ENCODE peak calls at places on chromosomes 11 and 22, in four cellular contexts. R is GM12878, S is LNCaP clone FGC, G is AG04449. O is an unnamed sample.

GRCh38 chr22:29879738-29880137 is 3.2 kb upstream of the MTMR3 start:
- DNase-seq in G (no peak), S (no peak), R (no peak), O (no peak)

GRCh38 chr11:35337136-35337918 is 82.0 kb downstream of the SLC1A2 start:
- DNase-seq in G (peak), S (peak), R (no peak), O (no peak)

GRCh38 chr11:64796047-64796756 is 6.8 kb downstream of the MAP4K2 start:
- DNase-seq in G (no peak), S (no peak), R (no peak), O (no peak)

GRCh38 chr11:35619754-35620640 is 1.7 kb downstream of the FJX1 start:
- DNase-seq in G (no peak), R (no peak), S (no peak), O (no peak)

GRCh38 chr11:132621976-132622375 is 910.3 kb downstream of the OPCML start:
- DNase-seq in R (no peak), S (no peak), G (no peak), O (no peak)

GRCh38 chr22:48153726-48154125 is 1391.3 kb downstream of the TBC1D22A start:
- DNase-seq in S (peak), G (no peak), R (no peak), O (no peak)

GRCh38 chr11:890794-891600 is 19.6 kb downstream of the CHID1 start:
- DNase-seq in S (no peak), R (no peak), G (no peak), O (no peak)

GRCh38 chr22:28933321-28933720 is 49.9 kb downstream of the ZNRF3 start:
- DNase-seq in R (no peak), S (no peak), G (no peak), O (no peak)

GRCh38 chr11:30423886-30424285 is 101.0 kb downstream of the ARL14EP start:
- DNase-seq in S (no peak), G (no peak), R (no peak), O (no peak)

GRCh38 chr11:63920870-63921417 is 4.0 kb upstream of the RCOR2 start:
- DNase-seq in R (no peak), S (no peak), G (no peak), O (no peak)

GRCh38 chr11:8111636-8112035 is 30.6 kb downstream of the TUB start:
- DNase-seq in G (no peak), R (no peak), S (no peak), O (no peak)

GRCh38 chr11:120180571-120181445 is 30.0 kb upstream of the OAF start:
- DNase-seq in G (no peak), R (no peak), S (no peak), O (peak)

GRCh38 chr22:22935546-22936157 is 48.0 kb downstream of the IGLL5 start:
- DNase-seq in G (no peak), S (no peak), R (peak), O (no peak)

GRCh38 chr11:119684361-119685072 is 44.5 kb downstream of the NECTIN1 start:
- DNase-seq in G (no peak), S (peak), R (no peak), O (no peak)

GRCh38 chr11:68704887-68705286 is 20.5 kb downstream of the GAL start:
- DNase-seq in S (no peak), G (no peak), R (no peak), O (no peak)

GRCh38 chr22:37267661-37268413 is 14.5 kb upstream of the CYTH4 start:
- DNase-seq in S (no peak), R (no peak), G (no peak), O (no peak)
- H3K4me3 ChIP-seq in S (no peak), R (peak), G (no peak), O (no peak)

GRCh38 chr22:37827056-37827455 is 3.9 kb downstream of the GALR3 start:
- DNase-seq in S (no peak), G (no peak), R (no peak), O (no peak)

GRCh38 chr22:37830093-37830842 is 7.1 kb downstream of the GALR3 start:
- DNase-seq in S (no peak), G (no peak), R (no peak), O (no peak)

GRCh38 chr22:37832022-37832857 is 9.1 kb downstream of the GALR3 start:
- DNase-seq in G (no peak), R (no peak), S (no peak), O (no peak)

DNA sequence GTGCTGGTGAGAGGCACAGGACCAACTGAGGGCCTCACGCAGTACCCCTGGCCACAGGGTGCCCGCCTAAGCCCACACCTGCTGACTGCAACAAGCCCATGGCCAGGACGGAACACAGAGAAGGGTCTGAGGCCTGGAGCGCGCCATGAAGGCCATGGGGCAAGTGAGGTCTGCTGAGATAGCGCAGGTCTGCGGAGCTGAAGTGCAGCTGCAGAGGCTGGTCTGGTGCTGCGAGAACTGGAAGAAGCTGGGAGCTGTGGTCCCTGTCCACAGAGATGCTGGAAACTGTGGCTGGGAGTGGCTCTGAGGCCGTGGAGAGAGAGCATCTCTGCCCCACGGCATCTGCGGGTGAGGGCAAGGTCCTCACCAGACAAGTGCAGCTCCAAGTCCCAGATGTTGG is 8.3 kb downstream of the GALR3 start:
- DNase-seq in S (no peak), G (no peak), R (no peak), O (no peak)
- H3K4me3 ChIP-seq in S (no peak), G (no peak), R (no peak), O (no peak)

DNA sequence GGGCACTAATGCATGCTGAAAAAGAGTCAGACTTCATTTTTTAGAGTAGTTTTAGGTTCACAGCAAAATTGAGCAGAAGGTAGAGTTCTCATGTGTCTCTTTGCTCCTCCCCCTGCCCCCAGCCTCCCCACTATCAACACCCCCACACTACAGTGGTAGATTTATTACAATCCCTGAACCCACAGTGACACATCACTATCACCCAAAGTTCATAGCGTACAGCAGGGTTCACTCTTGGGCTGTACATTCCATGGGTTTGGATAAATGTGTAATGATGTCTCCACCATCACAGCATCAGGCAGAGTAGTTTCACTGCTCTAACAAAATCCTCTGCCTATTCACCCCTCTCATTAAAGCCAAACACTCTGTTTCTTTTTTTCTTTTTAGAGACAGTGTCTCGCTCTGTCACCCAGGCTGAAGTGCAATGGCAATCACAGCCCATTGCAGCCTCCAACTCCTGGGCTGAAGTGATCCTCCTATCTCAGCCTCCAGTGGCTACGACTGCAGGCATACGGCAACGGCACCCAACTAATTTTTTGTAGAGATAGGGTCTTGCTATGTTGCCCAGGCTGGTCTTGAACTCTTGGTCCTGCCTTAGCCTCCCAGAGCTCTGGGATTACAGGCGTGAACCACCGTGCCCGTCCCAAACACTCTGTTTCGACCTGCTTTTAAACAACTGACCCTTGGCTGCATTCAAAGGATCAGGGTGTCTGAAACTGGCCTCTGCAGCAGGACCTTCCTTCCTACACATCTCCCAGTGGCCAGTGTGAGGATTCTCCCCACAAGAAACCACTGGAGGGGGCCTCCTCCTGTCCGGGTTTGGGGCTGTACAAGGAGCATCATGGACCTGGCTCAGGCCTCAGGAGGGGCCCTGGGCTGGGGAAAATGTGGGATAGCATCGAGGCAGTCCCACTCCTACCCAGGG is 4.2 kb downstream of the BEST1 start:
- DNase-seq in S (no peak), G (no peak), R (no peak), O (peak)
- H3K4me3 ChIP-seq in S (no peak), G (no peak), R (no peak), O (peak)

GRCh38 chr11:60762851-60763691 is 6.4 kb downstream of the MS4A15 start:
- DNase-seq in S (no peak), G (no peak), R (peak), O (no peak)
- H3K4me3 ChIP-seq in S (no peak), G (no peak), R (peak), O (no peak)

DNA sequence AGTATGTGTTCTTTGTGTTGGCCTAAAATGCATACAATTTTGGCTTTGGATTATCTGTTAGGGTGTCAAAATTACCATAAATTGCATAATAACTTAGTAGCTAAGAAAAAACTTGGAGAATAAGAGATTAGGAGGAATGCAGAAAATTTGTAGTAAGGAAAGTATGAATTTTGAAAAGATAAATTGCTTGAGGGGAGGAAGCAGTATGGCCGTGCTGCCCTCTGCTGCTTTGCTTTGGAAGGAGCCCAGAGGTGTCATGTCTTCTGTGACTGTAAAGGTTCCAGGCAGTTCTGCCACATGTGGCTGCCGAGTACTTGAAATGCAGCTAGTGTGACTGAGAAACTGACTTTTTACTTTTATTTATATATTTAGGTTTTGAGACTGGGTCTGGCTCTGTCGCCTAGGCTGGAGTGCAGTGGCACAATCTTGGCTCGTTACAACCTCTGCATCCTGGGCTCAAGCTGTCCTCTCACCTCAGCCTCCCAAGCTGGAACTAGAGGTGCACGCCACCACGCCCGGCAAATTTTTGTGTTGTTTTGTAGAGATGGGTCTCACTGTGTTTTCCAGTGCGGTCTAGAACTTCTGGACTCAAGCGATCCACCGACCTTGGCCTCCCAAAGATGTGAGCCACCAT is 1.8 kb downstream of the ADSL start:
- DNase-seq in S (no peak), G (no peak), R (no peak), O (no peak)
- H3K4me3 ChIP-seq in S (peak), G (peak), R (peak), O (peak)

GRCh38 chr11:44601471-44602370 is 36.3 kb downstream of the CD82 start:
- DNase-seq in G (no peak), S (no peak), R (no peak), O (no peak)

GRCh38 chr11:44602810-44603410 is 37.4 kb downstream of the CD82 start:
- DNase-seq in R (no peak), G (no peak), S (no peak), O (no peak)

GRCh38 chr11:44600261-44600660 is 34.8 kb downstream of the CD82 start:
- DNase-seq in G (no peak), R (no peak), S (no peak), O (no peak)

GRCh38 chr11:44598831-44599230 is 33.4 kb downstream of the CD82 start:
- DNase-seq in R (no peak), G (no peak), S (no peak), O (no peak)

DNA sequence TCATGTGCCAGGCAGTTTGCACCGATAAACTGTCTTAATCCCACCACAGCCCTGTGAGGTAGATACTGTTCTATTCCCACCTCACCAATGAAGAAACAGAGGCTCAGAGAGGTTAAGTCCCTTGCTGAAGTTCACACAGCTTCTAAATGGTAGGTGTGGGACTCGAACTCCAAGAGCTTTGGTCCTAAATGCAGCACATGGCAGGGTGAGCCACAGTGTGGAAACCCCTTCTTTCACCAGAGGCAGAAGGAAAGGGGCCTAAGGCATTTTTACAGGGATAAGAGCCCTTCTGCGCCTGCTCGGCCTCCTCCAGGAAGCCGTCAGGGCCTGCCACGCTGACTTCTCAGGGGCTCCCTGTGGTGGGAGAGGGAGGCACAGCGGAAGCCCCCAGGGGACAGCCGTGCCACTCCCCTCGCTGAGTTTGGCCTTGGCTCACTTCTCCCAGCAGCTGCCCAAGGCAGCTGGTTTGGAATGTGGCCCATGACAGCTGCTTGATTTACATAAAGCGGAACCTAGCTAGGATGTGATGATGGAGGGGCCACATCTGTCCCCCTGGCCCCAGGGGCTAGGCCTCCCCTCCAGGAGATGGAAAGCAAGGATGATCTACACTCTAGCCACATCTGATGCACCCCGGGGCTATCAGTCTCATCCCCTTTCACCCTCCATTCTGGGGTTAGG is 35.4 kb downstream of the CD82 start:
- DNase-seq in S (no peak), G (no peak), R (no peak), O (no peak)
- H3K4me3 ChIP-seq in S (no peak), G (no peak), R (peak), O (no peak)

DNA sequence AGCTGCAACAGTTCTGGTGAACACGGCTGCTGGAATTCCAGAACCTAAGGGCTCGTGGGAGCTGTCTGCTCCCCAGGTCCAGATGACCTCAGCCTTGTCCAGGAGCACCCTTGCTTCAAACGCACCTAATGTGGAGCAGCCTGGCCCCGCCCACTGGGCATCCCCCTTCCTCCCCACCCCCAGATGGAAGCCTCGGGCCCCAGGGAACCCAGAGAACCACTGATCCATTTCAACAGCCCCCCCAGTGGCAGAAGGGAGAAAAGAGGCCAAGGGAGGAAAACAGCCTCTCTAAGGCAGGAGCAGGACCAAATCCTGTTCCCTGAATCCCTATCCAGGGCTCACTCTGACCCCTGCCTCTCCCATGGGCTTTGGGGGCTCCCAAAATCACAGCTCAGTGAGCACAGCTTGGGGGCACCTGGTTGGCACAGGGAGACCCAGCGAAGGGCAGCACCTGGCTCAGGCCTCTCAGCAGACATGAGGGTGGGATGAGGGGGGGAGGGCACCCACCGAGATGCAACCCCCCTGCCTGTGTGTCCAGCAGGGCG is 1.2 kb downstream of the CYTH4 start:
- DNase-seq in G (no peak), S (no peak), R (no peak), O (no peak)
- H3K4me3 ChIP-seq in G (no peak), S (no peak), R (peak), O (peak)